ENCODE peak calls at places on chromosomes 7 and 10, in seven cellular contexts. D is HAP-1; H is stimulated activated CD8-positive, alpha-beta memory T cell treated with anti-CD3 and anti-CD28 coated beads, Interleukin-12 subunit alpha, Interleukin-12 subunit beta, amount 100 ng/mL, for 4 hours; Z is WERI-Rb-1; W is nephron progenitor cell; T is activated T-cell treated with anti-CD3 and anti-CD28 coated beads, Interleukin-2, amount 50 U/mL, for 4 hours; Y is endodermal cell. A is an unnamed sample.

GRCh38 chr10:126409821-126410220 is 21.5 kb upstream of the ADAM12 start:
- DNase-seq in D (no peak), H (no peak), Z (peak), W (no peak), T (no peak), Y (no peak), A (no peak)

GRCh38 chr10:71852335-71852937 is 1.4 kb upstream of the PSAP start:
- DNase-seq in D (no peak), H (no peak), Z (no peak), W (no peak), T (no peak), Y (no peak), A (no peak)

GRCh38 chr7:43516581-43517342 is 66.1 kb upstream of the STK17A start:
- DNase-seq in D (no peak), H (no peak), Z (no peak), W (no peak), T (no peak), Y (no peak), A (no peak)

GRCh38 chr10:117165557-117166419 is 27.7 kb upstream of the VAX1 start:
- DNase-seq in D (peak), H (no peak), Z (peak), W (peak), T (no peak), Y (peak), A (peak)

GRCh38 chr7:29606287-29606721 is 42.7 kb downstream of the PRR15 start:
- DNase-seq in D (peak), H (no peak), Z (peak), W (no peak), T (no peak), Y (no peak), A (no peak)

GRCh38 chr10:114635797-114636550 is 22.1 kb downstream of the ABLIM1 start:
- DNase-seq in D (no peak), H (no peak), Z (no peak), W (no peak), T (no peak), Y (no peak), A (no peak)

GRCh38 chr7:133560900-133561299 is 308.0 kb downstream of the EXOC4 start:
- DNase-seq in D (no peak), H (no peak), Z (no peak), W (no peak), T (no peak), Y (no peak), A (no peak)

GRCh38 chr10:119251315-119251708 is 43.9 kb downstream of the GRK5 start:
- DNase-seq in D (no peak), H (no peak), Z (no peak), W (no peak), T (no peak), Y (no peak), A (no peak)

GRCh38 chr7:27164381-27165088 is 802 bp downstream of the HOXA9 start:
- DNase-seq in D (peak), H (no peak), Z (no peak), W (peak), T (no peak), Y (peak), A (no peak)

GRCh38 chr10:103812431-103812830 is 42.9 kb downstream of the SH3PXD2A start:
- DNase-seq in D (no peak), H (no peak), Z (no peak), W (peak), T (no peak), Y (no peak), A (no peak)

GRCh38 chr7:24829787-24830186 is 72.5 kb upstream of the GSDME start:
- DNase-seq in D (no peak), H (no peak), Z (no peak), W (no peak), T (no peak), Y (no peak), A (no peak)

GRCh38 chr10:7471720-7472367 is 61.0 kb upstream of the SFMBT2 start:
- DNase-seq in D (no peak), H (no peak), Z (no peak), W (no peak), T (no peak), Y (no peak), A (no peak)

A was measured in iPS-NIHi11.